ENCODE peak calls at places on chromosomes 3 and 15, in seven cellular contexts. One of them, this sample, is unnamed.

GRCh38 chr3:153614563-153614962 is 452.5 kb downstream of the RAP2B start:
- DNase-seq in stimulated activated naive CD8-positive, alpha-beta T cell treated with anti-CD3 and anti-CD28 coated beads, Interleukin-15, Interleukin-2, amounts not matched to agents 100 U/mL and 50 U/mL, for 24 hours: no peak
- DNase-seq in GM23248: peak; percentile 88
- DNase-seq in thoracic aorta: no peak
- DNase-seq in NCI-H2029: no peak
- DNase-seq in heart left ventricle: no peak
- DNase-seq in retinal pigment epithelial cell: no peak
- DNase-seq in this sample: no peak

GRCh38 chr3:187889601-187890404 is 144.5 kb upstream of the BCL6 start:
- DNase-seq in stimulated activated naive CD8-positive, alpha-beta T cell treated with anti-CD3 and anti-CD28 coated beads, Interleukin-15, Interleukin-2, amounts not matched to agents 100 U/mL and 50 U/mL, for 24 hours: no peak
- DNase-seq in GM23248: peak; percentile 8
- DNase-seq in thoracic aorta: no peak
- DNase-seq in NCI-H2029: no peak
- DNase-seq in heart left ventricle: peak; percentile 29
- DNase-seq in retinal pigment epithelial cell: no peak
- DNase-seq in this sample: no peak

GRCh38 chr3:59809750-59810444 is 760.1 kb upstream of the CFAP20DC start:
- DNase-seq in stimulated activated naive CD8-positive, alpha-beta T cell treated with anti-CD3 and anti-CD28 coated beads, Interleukin-15, Interleukin-2, amounts not matched to agents 100 U/mL and 50 U/mL, for 24 hours: no peak
- DNase-seq in GM23248: peak; percentile 55
- DNase-seq in thoracic aorta: no peak
- DNase-seq in NCI-H2029: no peak
- DNase-seq in heart left ventricle: no peak
- DNase-seq in retinal pigment epithelial cell: no peak
- DNase-seq in this sample: no peak

GRCh38 chr3:38479431-38480092 is 16.6 kb upstream of the EXOG start:
- DNase-seq in stimulated activated naive CD8-positive, alpha-beta T cell treated with anti-CD3 and anti-CD28 coated beads, Interleukin-15, Interleukin-2, amounts not matched to agents 100 U/mL and 50 U/mL, for 24 hours: peak; percentile 45
- DNase-seq in GM23248: peak; percentile 79
- DNase-seq in thoracic aorta: no peak
- DNase-seq in NCI-H2029: peak; percentile 14
- DNase-seq in heart left ventricle: peak; percentile 61
- DNase-seq in retinal pigment epithelial cell: no peak
- DNase-seq in this sample: peak; percentile 86

GRCh38 chr3:37017683-37018082 is 24.4 kb downstream of the MLH1 start:
- DNase-seq in stimulated activated naive CD8-positive, alpha-beta T cell treated with anti-CD3 and anti-CD28 coated beads, Interleukin-15, Interleukin-2, amounts not matched to agents 100 U/mL and 50 U/mL, for 24 hours: no peak
- DNase-seq in GM23248: no peak
- DNase-seq in thoracic aorta: no peak
- DNase-seq in NCI-H2029: no peak
- DNase-seq in heart left ventricle: peak; percentile 49
- DNase-seq in retinal pigment epithelial cell: no peak
- DNase-seq in this sample: no peak

GRCh38 chr3:39146611-39147373 is 6.6 kb downstream of the CSRNP1 start:
- DNase-seq in stimulated activated naive CD8-positive, alpha-beta T cell treated with anti-CD3 and anti-CD28 coated beads, Interleukin-15, Interleukin-2, amounts not matched to agents 100 U/mL and 50 U/mL, for 24 hours: peak; percentile 77
- DNase-seq in GM23248: peak; percentile 95
- DNase-seq in thoracic aorta: peak; percentile 74
- DNase-seq in NCI-H2029: peak; percentile 39
- DNase-seq in heart left ventricle: peak; percentile 93
- DNase-seq in retinal pigment epithelial cell: peak; percentile 88
- DNase-seq in this sample: no peak

GRCh38 chr15:41571948-41572347 is 12.9 kb downstream of the TYRO3 start:
- DNase-seq in stimulated activated naive CD8-positive, alpha-beta T cell treated with anti-CD3 and anti-CD28 coated beads, Interleukin-15, Interleukin-2, amounts not matched to agents 100 U/mL and 50 U/mL, for 24 hours: no peak
- DNase-seq in GM23248: no peak
- DNase-seq in thoracic aorta: no peak
- DNase-seq in NCI-H2029: no peak
- DNase-seq in heart left ventricle: no peak
- DNase-seq in retinal pigment epithelial cell: no peak
- DNase-seq in this sample: no peak

GRCh38 chr3:46950661-46951241 is 25.8 kb downstream of the CCDC12 start:
- DNase-seq in stimulated activated naive CD8-positive, alpha-beta T cell treated with anti-CD3 and anti-CD28 coated beads, Interleukin-15, Interleukin-2, amounts not matched to agents 100 U/mL and 50 U/mL, for 24 hours: no peak
- DNase-seq in GM23248: no peak
- DNase-seq in thoracic aorta: no peak
- DNase-seq in NCI-H2029: no peak
- DNase-seq in heart left ventricle: no peak
- DNase-seq in retinal pigment epithelial cell: no peak
- DNase-seq in this sample: no peak

GRCh38 chr3:33425456-33425855 is 14.7 kb downstream of the UBP1 start:
- DNase-seq in stimulated activated naive CD8-positive, alpha-beta T cell treated with anti-CD3 and anti-CD28 coated beads, Interleukin-15, Interleukin-2, amounts not matched to agents 100 U/mL and 50 U/mL, for 24 hours: no peak
- DNase-seq in GM23248: peak; percentile 10
- DNase-seq in thoracic aorta: no peak
- DNase-seq in NCI-H2029: no peak
- DNase-seq in heart left ventricle: no peak
- DNase-seq in retinal pigment epithelial cell: no peak
- DNase-seq in this sample: peak; percentile 57

GRCh38 chr3:189369636-189370035 is 197.9 kb downstream of the TPRG1 start:
- DNase-seq in stimulated activated naive CD8-positive, alpha-beta T cell treated with anti-CD3 and anti-CD28 coated beads, Interleukin-15, Interleukin-2, amounts not matched to agents 100 U/mL and 50 U/mL, for 24 hours: no peak
- DNase-seq in GM23248: no peak
- DNase-seq in thoracic aorta: no peak
- DNase-seq in NCI-H2029: no peak
- DNase-seq in heart left ventricle: no peak
- DNase-seq in retinal pigment epithelial cell: no peak
- DNase-seq in this sample: no peak

GRCh38 chr3:13207975-13208705 is 134.9 kb upstream of the IQSEC1 start:
- DNase-seq in stimulated activated naive CD8-positive, alpha-beta T cell treated with anti-CD3 and anti-CD28 coated beads, Interleukin-15, Interleukin-2, amounts not matched to agents 100 U/mL and 50 U/mL, for 24 hours: no peak
- DNase-seq in GM23248: no peak
- DNase-seq in thoracic aorta: no peak
- DNase-seq in NCI-H2029: no peak
- DNase-seq in heart left ventricle: no peak
- DNase-seq in retinal pigment epithelial cell: no peak
- DNase-seq in this sample: no peak

GRCh38 chr3:194129581-194130133 is 6.3 kb upstream of the HES1 start:
- DNase-seq in stimulated activated naive CD8-positive, alpha-beta T cell treated with anti-CD3 and anti-CD28 coated beads, Interleukin-15, Interleukin-2, amounts not matched to agents 100 U/mL and 50 U/mL, for 24 hours: no peak
- DNase-seq in GM23248: peak; percentile 44
- DNase-seq in thoracic aorta: no peak
- DNase-seq in NCI-H2029: no peak
- DNase-seq in heart left ventricle: no peak
- DNase-seq in retinal pigment epithelial cell: peak; percentile 92
- DNase-seq in this sample: no peak

GRCh38 chr15:75104804-75105557 is 81.6 kb downstream of the PPCDC start:
- DNase-seq in stimulated activated naive CD8-positive, alpha-beta T cell treated with anti-CD3 and anti-CD28 coated beads, Interleukin-15, Interleukin-2, amounts not matched to agents 100 U/mL and 50 U/mL, for 24 hours: peak; percentile 50
- DNase-seq in GM23248: peak; percentile 93
- DNase-seq in thoracic aorta: no peak
- DNase-seq in NCI-H2029: peak; percentile 65
- DNase-seq in heart left ventricle: peak; percentile 49
- DNase-seq in retinal pigment epithelial cell: peak; percentile 41
- DNase-seq in this sample: no peak

GRCh38 chr3:126525853-126526667 is 2.1 kb downstream of the CHST13 start:
- DNase-seq in stimulated activated naive CD8-positive, alpha-beta T cell treated with anti-CD3 and anti-CD28 coated beads, Interleukin-15, Interleukin-2, amounts not matched to agents 100 U/mL and 50 U/mL, for 24 hours: no peak
- DNase-seq in GM23248: no peak
- DNase-seq in thoracic aorta: no peak
- DNase-seq in NCI-H2029: no peak
- DNase-seq in heart left ventricle: peak; percentile 14
- DNase-seq in retinal pigment epithelial cell: no peak
- DNase-seq in this sample: no peak

GRCh38 chr15:49229922-49230321 is 59.9 kb downstream of the GALK2 start:
- DNase-seq in stimulated activated naive CD8-positive, alpha-beta T cell treated with anti-CD3 and anti-CD28 coated beads, Interleukin-15, Interleukin-2, amounts not matched to agents 100 U/mL and 50 U/mL, for 24 hours: no peak
- DNase-seq in GM23248: no peak
- DNase-seq in thoracic aorta: no peak
- DNase-seq in NCI-H2029: no peak
- DNase-seq in heart left ventricle: no peak
- DNase-seq in retinal pigment epithelial cell: no peak
- DNase-seq in this sample: no peak

GRCh38 chr3:193972816-193973215 is 163.1 kb upstream of the HES1 start:
- DNase-seq in stimulated activated naive CD8-positive, alpha-beta T cell treated with anti-CD3 and anti-CD28 coated beads, Interleukin-15, Interleukin-2, amounts not matched to agents 100 U/mL and 50 U/mL, for 24 hours: no peak
- DNase-seq in GM23248: peak; percentile 28
- DNase-seq in thoracic aorta: no peak
- DNase-seq in NCI-H2029: no peak
- DNase-seq in heart left ventricle: no peak
- DNase-seq in retinal pigment epithelial cell: no peak
- DNase-seq in this sample: no peak

GRCh38 chr15:74863239-74864056 is 9.7 kb downstream of the SCAMP2 start:
- DNase-seq in stimulated activated naive CD8-positive, alpha-beta T cell treated with anti-CD3 and anti-CD28 coated beads, Interleukin-15, Interleukin-2, amounts not matched to agents 100 U/mL and 50 U/mL, for 24 hours: no peak
- DNase-seq in GM23248: peak; percentile 83
- DNase-seq in thoracic aorta: no peak
- DNase-seq in NCI-H2029: no peak
- DNase-seq in heart left ventricle: no peak
- DNase-seq in retinal pigment epithelial cell: peak; percentile 45
- DNase-seq in this sample: no peak

GRCh38 chr15:57345584-57345983 is 30.7 kb upstream of the CGNL1 start:
- DNase-seq in stimulated activated naive CD8-positive, alpha-beta T cell treated with anti-CD3 and anti-CD28 coated beads, Interleukin-15, Interleukin-2, amounts not matched to agents 100 U/mL and 50 U/mL, for 24 hours: no peak
- DNase-seq in GM23248: no peak
- DNase-seq in thoracic aorta: no peak
- DNase-seq in NCI-H2029: no peak
- DNase-seq in heart left ventricle: no peak
- DNase-seq in retinal pigment epithelial cell: no peak
- DNase-seq in this sample: no peak

GRCh38 chr15:60507596-60508424 is 28.9 kb upstream of the ICE2 start:
- DNase-seq in stimulated activated naive CD8-positive, alpha-beta T cell treated with anti-CD3 and anti-CD28 coated beads, Interleukin-15, Interleukin-2, amounts not matched to agents 100 U/mL and 50 U/mL, for 24 hours: peak; percentile 28
- DNase-seq in GM23248: peak; percentile 74
- DNase-seq in thoracic aorta: no peak
- DNase-seq in NCI-H2029: no peak
- DNase-seq in heart left ventricle: no peak
- DNase-seq in retinal pigment epithelial cell: peak; percentile 29
- DNase-seq in this sample: peak; percentile 69

GRCh38 chr15:63094495-63094931 is 27.1 kb upstream of the LACTB start:
- DNase-seq in stimulated activated naive CD8-positive, alpha-beta T cell treated with anti-CD3 and anti-CD28 coated beads, Interleukin-15, Interleukin-2, amounts not matched to agents 100 U/mL and 50 U/mL, for 24 hours: no peak
- DNase-seq in GM23248: peak; percentile 81
- DNase-seq in thoracic aorta: no peak
- DNase-seq in NCI-H2029: no peak
- DNase-seq in heart left ventricle: no peak
- DNase-seq in retinal pigment epithelial cell: no peak
- DNase-seq in this sample: no peak

GRCh38 chr3:105904683-105905320 is 36.0 kb upstream of the CBLB start:
- DNase-seq in stimulated activated naive CD8-positive, alpha-beta T cell treated with anti-CD3 and anti-CD28 coated beads, Interleukin-15, Interleukin-2, amounts not matched to agents 100 U/mL and 50 U/mL, for 24 hours: no peak
- DNase-seq in GM23248: peak; percentile 19
- DNase-seq in thoracic aorta: no peak
- DNase-seq in NCI-H2029: peak; percentile 13
- DNase-seq in heart left ventricle: no peak
- DNase-seq in retinal pigment epithelial cell: peak; percentile 36
- DNase-seq in this sample: no peak

GRCh38 chr3:126672741-126673140 is 17.8 kb upstream of the TXNRD3 start:
- DNase-seq in stimulated activated naive CD8-positive, alpha-beta T cell treated with anti-CD3 and anti-CD28 coated beads, Interleukin-15, Interleukin-2, amounts not matched to agents 100 U/mL and 50 U/mL, for 24 hours: no peak
- DNase-seq in GM23248: no peak
- DNase-seq in thoracic aorta: no peak
- DNase-seq in NCI-H2029: peak; percentile 3
- DNase-seq in heart left ventricle: no peak
- DNase-seq in retinal pigment epithelial cell: no peak
- DNase-seq in this sample: no peak

GRCh38 chr15:60720493-60721231 is 241.7 kb upstream of the ICE2 start:
- DNase-seq in stimulated activated naive CD8-positive, alpha-beta T cell treated with anti-CD3 and anti-CD28 coated beads, Interleukin-15, Interleukin-2, amounts not matched to agents 100 U/mL and 50 U/mL, for 24 hours: peak; percentile 68
- DNase-seq in GM23248: no peak
- DNase-seq in thoracic aorta: no peak
- DNase-seq in NCI-H2029: no peak
- DNase-seq in heart left ventricle: no peak
- DNase-seq in retinal pigment epithelial cell: no peak
- DNase-seq in this sample: no peak

GRCh38 chr3:19945405-19946290 is 1.2 kb upstream of the RAB5A start:
- DNase-seq in stimulated activated naive CD8-positive, alpha-beta T cell treated with anti-CD3 and anti-CD28 coated beads, Interleukin-15, Interleukin-2, amounts not matched to agents 100 U/mL and 50 U/mL, for 24 hours: no peak
- DNase-seq in GM23248: peak; percentile 23
- DNase-seq in thoracic aorta: no peak
- DNase-seq in NCI-H2029: peak; percentile 31
- DNase-seq in heart left ventricle: no peak
- DNase-seq in retinal pigment epithelial cell: no peak
- DNase-seq in this sample: no peak

GRCh38 chr3:126418661-126419131 is 24.0 kb downstream of the CFAP100 start:
- DNase-seq in stimulated activated naive CD8-positive, alpha-beta T cell treated with anti-CD3 and anti-CD28 coated beads, Interleukin-15, Interleukin-2, amounts not matched to agents 100 U/mL and 50 U/mL, for 24 hours: no peak
- DNase-seq in GM23248: no peak
- DNase-seq in thoracic aorta: no peak
- DNase-seq in NCI-H2029: no peak
- DNase-seq in heart left ventricle: no peak
- DNase-seq in retinal pigment epithelial cell: no peak
- DNase-seq in this sample: no peak

GRCh38 chr3:78645628-78646310 is 1122.0 kb downstream of the ROBO1 start:
- DNase-seq in stimulated activated naive CD8-positive, alpha-beta T cell treated with anti-CD3 and anti-CD28 coated beads, Interleukin-15, Interleukin-2, amounts not matched to agents 100 U/mL and 50 U/mL, for 24 hours: no peak
- DNase-seq in GM23248: peak; percentile 81
- DNase-seq in thoracic aorta: no peak
- DNase-seq in NCI-H2029: no peak
- DNase-seq in heart left ventricle: no peak
- DNase-seq in retinal pigment epithelial cell: peak; percentile 71
- DNase-seq in this sample: peak; percentile 55

GRCh38 chr3:193744048-193744821 is 151.2 kb downstream of the OPA1 start:
- DNase-seq in stimulated activated naive CD8-positive, alpha-beta T cell treated with anti-CD3 and anti-CD28 coated beads, Interleukin-15, Interleukin-2, amounts not matched to agents 100 U/mL and 50 U/mL, for 24 hours: no peak
- DNase-seq in GM23248: no peak
- DNase-seq in thoracic aorta: no peak
- DNase-seq in NCI-H2029: peak; percentile 99
- DNase-seq in heart left ventricle: no peak
- DNase-seq in retinal pigment epithelial cell: no peak
- DNase-seq in this sample: no peak